ENCODE peak calls at places on chromosomes 1 and 21, in ten cellular contexts. One of them, this sample, is unnamed.

GRCh38 chr1:198462365-198463025 is 78.0 kb downstream of the ATP6V1G3 start:
- DNase-seq in ELR: peak; percentile 85
- DNase-seq in NCI-H510A treated with DMSO at 0.1 percent for 48 hours: no peak
- DNase-seq in hepatic stellate cell: no peak
- DNase-seq in iris pigment epithelial cell: peak; percentile 68
- DNase-seq in RWPE2: peak; percentile 31
- DNase-seq in stimulated activated CD4-positive, alpha-beta T cell treated with anti-CD3 and anti-CD28 coated beads, Interleukin-4, amount 100 ng/mL, for 24 hours: peak; percentile 30
- DNase-seq in CD4-positive, alpha-beta T cell: no peak
- DNase-seq in CD4-positive, CD25-positive, alpha-beta regulatory T cell: peak; percentile 65
- DNase-seq in astrocyte of the cerebellum: no peak
- DNase-seq in this sample: no peak

GRCh38 chr1:183270541-183271141 is 84.6 kb downstream of the LAMC2 start:
- DNase-seq in CD4-positive, CD25-positive, alpha-beta regulatory T cell: no peak
- DNase-seq in RWPE2: no peak
- DNase-seq in ELR: peak; percentile 96
- DNase-seq in iris pigment epithelial cell: peak; percentile 74
- DNase-seq in stimulated activated CD4-positive, alpha-beta T cell treated with anti-CD3 and anti-CD28 coated beads, Interleukin-4, amount 100 ng/mL, for 24 hours: no peak
- DNase-seq in hepatic stellate cell: peak; percentile 93
- DNase-seq in NCI-H510A treated with DMSO at 0.1 percent for 48 hours: no peak
- DNase-seq in astrocyte of the cerebellum: peak; percentile 78
- DNase-seq in CD4-positive, alpha-beta T cell: no peak
- DNase-seq in this sample: peak; percentile 81

GRCh38 chr21:41197582-41197981 is 29.6 kb downstream of the BACE2 start:
- DNase-seq in NCI-H510A treated with DMSO at 0.1 percent for 48 hours: no peak
- DNase-seq in stimulated activated CD4-positive, alpha-beta T cell treated with anti-CD3 and anti-CD28 coated beads, Interleukin-4, amount 100 ng/mL, for 24 hours: no peak
- DNase-seq in CD4-positive, CD25-positive, alpha-beta regulatory T cell: no peak
- DNase-seq in CD4-positive, alpha-beta T cell: no peak
- DNase-seq in iris pigment epithelial cell: no peak
- DNase-seq in hepatic stellate cell: no peak
- DNase-seq in RWPE2: no peak
- DNase-seq in astrocyte of the cerebellum: no peak
- DNase-seq in ELR: no peak
- DNase-seq in this sample: no peak

GRCh38 chr21:38955495-38955894 is 149.8 kb downstream of the ETS2 start:
- DNase-seq in NCI-H510A treated with DMSO at 0.1 percent for 48 hours: no peak
- DNase-seq in iris pigment epithelial cell: peak; percentile 63
- DNase-seq in astrocyte of the cerebellum: no peak
- DNase-seq in stimulated activated CD4-positive, alpha-beta T cell treated with anti-CD3 and anti-CD28 coated beads, Interleukin-4, amount 100 ng/mL, for 24 hours: no peak
- DNase-seq in CD4-positive, alpha-beta T cell: no peak
- DNase-seq in ELR: peak; percentile 70
- DNase-seq in CD4-positive, CD25-positive, alpha-beta regulatory T cell: no peak
- DNase-seq in hepatic stellate cell: peak; percentile 57
- DNase-seq in RWPE2: no peak
- DNase-seq in this sample: no peak

GRCh38 chr1:245154429-245155185 is at the start of gene KIF26B:
- DNase-seq in ELR: peak; percentile 63
- DNase-seq in astrocyte of the cerebellum: no peak
- DNase-seq in hepatic stellate cell: peak; percentile 60
- DNase-seq in iris pigment epithelial cell: peak; percentile 71
- DNase-seq in NCI-H510A treated with DMSO at 0.1 percent for 48 hours: no peak
- DNase-seq in CD4-positive, alpha-beta T cell: no peak
- DNase-seq in RWPE2: no peak
- DNase-seq in CD4-positive, CD25-positive, alpha-beta regulatory T cell: peak; percentile 32
- DNase-seq in stimulated activated CD4-positive, alpha-beta T cell treated with anti-CD3 and anti-CD28 coated beads, Interleukin-4, amount 100 ng/mL, for 24 hours: peak; percentile 35
- DNase-seq in this sample: no peak

GRCh38 chr1:168636642-168637111 is 60.3 kb downstream of the XCL1 start:
- DNase-seq in NCI-H510A treated with DMSO at 0.1 percent for 48 hours: peak; percentile 2
- DNase-seq in iris pigment epithelial cell: peak; percentile 60
- DNase-seq in CD4-positive, alpha-beta T cell: no peak
- DNase-seq in CD4-positive, CD25-positive, alpha-beta regulatory T cell: no peak
- DNase-seq in ELR: no peak
- DNase-seq in RWPE2: no peak
- DNase-seq in astrocyte of the cerebellum: no peak
- DNase-seq in stimulated activated CD4-positive, alpha-beta T cell treated with anti-CD3 and anti-CD28 coated beads, Interleukin-4, amount 100 ng/mL, for 24 hours: no peak
- DNase-seq in hepatic stellate cell: no peak
- DNase-seq in this sample: no peak

GRCh38 chr1:58976294-58976693 is 192.4 kb upstream of the JUN start:
- DNase-seq in RWPE2: no peak
- DNase-seq in hepatic stellate cell: no peak
- DNase-seq in CD4-positive, alpha-beta T cell: no peak
- DNase-seq in NCI-H510A treated with DMSO at 0.1 percent for 48 hours: no peak
- DNase-seq in CD4-positive, CD25-positive, alpha-beta regulatory T cell: no peak
- DNase-seq in iris pigment epithelial cell: no peak
- DNase-seq in astrocyte of the cerebellum: no peak
- DNase-seq in ELR: no peak
- DNase-seq in stimulated activated CD4-positive, alpha-beta T cell treated with anti-CD3 and anti-CD28 coated beads, Interleukin-4, amount 100 ng/mL, for 24 hours: no peak
- DNase-seq in this sample: no peak

GRCh38 chr1:113941245-113941559 is 12.1 kb downstream of the HIPK1 start:
- DNase-seq in RWPE2: no peak
- DNase-seq in CD4-positive, alpha-beta T cell: no peak
- DNase-seq in NCI-H510A treated with DMSO at 0.1 percent for 48 hours: no peak
- DNase-seq in CD4-positive, CD25-positive, alpha-beta regulatory T cell: no peak
- DNase-seq in astrocyte of the cerebellum: no peak
- DNase-seq in hepatic stellate cell: no peak
- DNase-seq in ELR: no peak
- DNase-seq in iris pigment epithelial cell: no peak
- DNase-seq in stimulated activated CD4-positive, alpha-beta T cell treated with anti-CD3 and anti-CD28 coated beads, Interleukin-4, amount 100 ng/mL, for 24 hours: no peak
- DNase-seq in this sample: no peak

GRCh38 chr1:199786695-199787094 is 240.8 kb upstream of the NR5A2 start:
- DNase-seq in astrocyte of the cerebellum: no peak
- DNase-seq in CD4-positive, alpha-beta T cell: no peak
- DNase-seq in iris pigment epithelial cell: no peak
- DNase-seq in stimulated activated CD4-positive, alpha-beta T cell treated with anti-CD3 and anti-CD28 coated beads, Interleukin-4, amount 100 ng/mL, for 24 hours: no peak
- DNase-seq in RWPE2: no peak
- DNase-seq in hepatic stellate cell: no peak
- DNase-seq in ELR: no peak
- DNase-seq in NCI-H510A treated with DMSO at 0.1 percent for 48 hours: no peak
- DNase-seq in CD4-positive, CD25-positive, alpha-beta regulatory T cell: no peak
- DNase-seq in this sample: no peak

GRCh38 chr1:89557954-89558353 is 33.3 kb downstream of the LRRC8B start:
- DNase-seq in ELR: no peak
- DNase-seq in iris pigment epithelial cell: no peak
- DNase-seq in astrocyte of the cerebellum: no peak
- DNase-seq in CD4-positive, CD25-positive, alpha-beta regulatory T cell: peak; percentile 21
- DNase-seq in NCI-H510A treated with DMSO at 0.1 percent for 48 hours: no peak
- DNase-seq in hepatic stellate cell: no peak
- DNase-seq in RWPE2: no peak
- DNase-seq in CD4-positive, alpha-beta T cell: no peak
- DNase-seq in stimulated activated CD4-positive, alpha-beta T cell treated with anti-CD3 and anti-CD28 coated beads, Interleukin-4, amount 100 ng/mL, for 24 hours: no peak
- DNase-seq in this sample: no peak

GRCh38 chr1:236534164-236534651 is 10.4 kb downstream of the LGALS8 start:
- DNase-seq in CD4-positive, alpha-beta T cell: no peak
- DNase-seq in RWPE2: no peak
- DNase-seq in iris pigment epithelial cell: peak; percentile 78
- DNase-seq in CD4-positive, CD25-positive, alpha-beta regulatory T cell: peak; percentile 49
- DNase-seq in NCI-H510A treated with DMSO at 0.1 percent for 48 hours: no peak
- DNase-seq in astrocyte of the cerebellum: peak; percentile 42
- DNase-seq in stimulated activated CD4-positive, alpha-beta T cell treated with anti-CD3 and anti-CD28 coated beads, Interleukin-4, amount 100 ng/mL, for 24 hours: peak; percentile 62
- DNase-seq in hepatic stellate cell: peak; percentile 72
- DNase-seq in ELR: peak; percentile 85
- DNase-seq in this sample: no peak

GRCh38 chr1:210360852-210361477 is 32.3 kb downstream of the HHAT start:
- DNase-seq in astrocyte of the cerebellum: peak; percentile 50
- DNase-seq in stimulated activated CD4-positive, alpha-beta T cell treated with anti-CD3 and anti-CD28 coated beads, Interleukin-4, amount 100 ng/mL, for 24 hours: no peak
- DNase-seq in RWPE2: no peak
- DNase-seq in hepatic stellate cell: peak; percentile 60
- DNase-seq in CD4-positive, alpha-beta T cell: no peak
- DNase-seq in CD4-positive, CD25-positive, alpha-beta regulatory T cell: peak; percentile 18
- DNase-seq in iris pigment epithelial cell: peak; percentile 68
- DNase-seq in ELR: peak; percentile 62
- DNase-seq in NCI-H510A treated with DMSO at 0.1 percent for 48 hours: peak; percentile 19
- DNase-seq in this sample: peak; percentile 44

GRCh38 chr1:160225345-160225744 is 20.2 kb downstream of the PEA15 start:
- DNase-seq in iris pigment epithelial cell: no peak
- DNase-seq in NCI-H510A treated with DMSO at 0.1 percent for 48 hours: no peak
- DNase-seq in stimulated activated CD4-positive, alpha-beta T cell treated with anti-CD3 and anti-CD28 coated beads, Interleukin-4, amount 100 ng/mL, for 24 hours: no peak
- DNase-seq in CD4-positive, CD25-positive, alpha-beta regulatory T cell: no peak
- DNase-seq in ELR: no peak
- DNase-seq in hepatic stellate cell: no peak
- DNase-seq in RWPE2: no peak
- DNase-seq in astrocyte of the cerebellum: no peak
- DNase-seq in CD4-positive, alpha-beta T cell: no peak
- DNase-seq in this sample: no peak

GRCh38 chr1:198776602-198777029 is 137.8 kb downstream of the PTPRC start:
- DNase-seq in CD4-positive, alpha-beta T cell: no peak
- DNase-seq in astrocyte of the cerebellum: peak; percentile 89
- DNase-seq in stimulated activated CD4-positive, alpha-beta T cell treated with anti-CD3 and anti-CD28 coated beads, Interleukin-4, amount 100 ng/mL, for 24 hours: no peak
- DNase-seq in ELR: peak; percentile 99
- DNase-seq in iris pigment epithelial cell: peak; percentile 99
- DNase-seq in CD4-positive, CD25-positive, alpha-beta regulatory T cell: no peak
- DNase-seq in hepatic stellate cell: peak; percentile 36
- DNase-seq in NCI-H510A treated with DMSO at 0.1 percent for 48 hours: no peak
- DNase-seq in RWPE2: no peak
- DNase-seq in this sample: peak; percentile 67

GRCh38 chr1:30195424-30196134 is 527.8 kb downstream of the MATN1 start:
- DNase-seq in iris pigment epithelial cell: no peak
- DNase-seq in RWPE2: no peak
- DNase-seq in CD4-positive, alpha-beta T cell: no peak
- DNase-seq in astrocyte of the cerebellum: no peak
- DNase-seq in hepatic stellate cell: no peak
- DNase-seq in NCI-H510A treated with DMSO at 0.1 percent for 48 hours: no peak
- DNase-seq in ELR: no peak
- DNase-seq in stimulated activated CD4-positive, alpha-beta T cell treated with anti-CD3 and anti-CD28 coated beads, Interleukin-4, amount 100 ng/mL, for 24 hours: no peak
- DNase-seq in CD4-positive, CD25-positive, alpha-beta regulatory T cell: no peak
- DNase-seq in this sample: no peak

GRCh38 chr1:85048296-85049064 is at the start of gene MCOLN3:
- DNase-seq in stimulated activated CD4-positive, alpha-beta T cell treated with anti-CD3 and anti-CD28 coated beads, Interleukin-4, amount 100 ng/mL, for 24 hours: peak; percentile 24
- DNase-seq in CD4-positive, alpha-beta T cell: peak; percentile 25
- DNase-seq in NCI-H510A treated with DMSO at 0.1 percent for 48 hours: peak; percentile 88
- DNase-seq in hepatic stellate cell: no peak
- DNase-seq in astrocyte of the cerebellum: no peak
- DNase-seq in iris pigment epithelial cell: no peak
- DNase-seq in ELR: peak; percentile 50
- DNase-seq in CD4-positive, CD25-positive, alpha-beta regulatory T cell: peak; percentile 26
- DNase-seq in RWPE2: peak; percentile 71
- DNase-seq in this sample: no peak

GRCh38 chr21:45047257-45047656 is 27.1 kb upstream of the ADARB1 start:
- DNase-seq in CD4-positive, alpha-beta T cell: no peak
- DNase-seq in iris pigment epithelial cell: no peak
- DNase-seq in NCI-H510A treated with DMSO at 0.1 percent for 48 hours: no peak
- DNase-seq in astrocyte of the cerebellum: no peak
- DNase-seq in RWPE2: no peak
- DNase-seq in stimulated activated CD4-positive, alpha-beta T cell treated with anti-CD3 and anti-CD28 coated beads, Interleukin-4, amount 100 ng/mL, for 24 hours: no peak
- DNase-seq in CD4-positive, CD25-positive, alpha-beta regulatory T cell: no peak
- DNase-seq in ELR: no peak
- DNase-seq in hepatic stellate cell: no peak
- DNase-seq in this sample: no peak

GRCh38 chr1:48022306-48022705 is 25.1 kb upstream of the TRABD2B start:
- DNase-seq in astrocyte of the cerebellum: no peak
- DNase-seq in CD4-positive, CD25-positive, alpha-beta regulatory T cell: no peak
- DNase-seq in hepatic stellate cell: no peak
- DNase-seq in stimulated activated CD4-positive, alpha-beta T cell treated with anti-CD3 and anti-CD28 coated beads, Interleukin-4, amount 100 ng/mL, for 24 hours: no peak
- DNase-seq in CD4-positive, alpha-beta T cell: no peak
- DNase-seq in ELR: no peak
- DNase-seq in RWPE2: no peak
- DNase-seq in NCI-H510A treated with DMSO at 0.1 percent for 48 hours: no peak
- DNase-seq in iris pigment epithelial cell: no peak
- DNase-seq in this sample: no peak

GRCh38 chr1:46411010-46411405 is 16.9 kb downstream of the FAAH start:
- DNase-seq in RWPE2: no peak
- DNase-seq in NCI-H510A treated with DMSO at 0.1 percent for 48 hours: no peak
- DNase-seq in CD4-positive, alpha-beta T cell: no peak
- DNase-seq in hepatic stellate cell: no peak
- DNase-seq in ELR: no peak
- DNase-seq in CD4-positive, CD25-positive, alpha-beta regulatory T cell: no peak
- DNase-seq in stimulated activated CD4-positive, alpha-beta T cell treated with anti-CD3 and anti-CD28 coated beads, Interleukin-4, amount 100 ng/mL, for 24 hours: no peak
- DNase-seq in astrocyte of the cerebellum: no peak
- DNase-seq in iris pigment epithelial cell: no peak
- DNase-seq in this sample: no peak

GRCh38 chr1:189192741-189193140 is 1284.9 kb downstream of the BRINP3 start:
- DNase-seq in CD4-positive, CD25-positive, alpha-beta regulatory T cell: no peak
- DNase-seq in stimulated activated CD4-positive, alpha-beta T cell treated with anti-CD3 and anti-CD28 coated beads, Interleukin-4, amount 100 ng/mL, for 24 hours: no peak
- DNase-seq in astrocyte of the cerebellum: no peak
- DNase-seq in CD4-positive, alpha-beta T cell: no peak
- DNase-seq in RWPE2: no peak
- DNase-seq in hepatic stellate cell: no peak
- DNase-seq in iris pigment epithelial cell: no peak
- DNase-seq in ELR: no peak
- DNase-seq in NCI-H510A treated with DMSO at 0.1 percent for 48 hours: no peak
- DNase-seq in this sample: no peak

GRCh38 chr21:18350216-18350615 is 53.4 kb downstream of the TMPRSS15 start:
- DNase-seq in ELR: no peak
- DNase-seq in CD4-positive, CD25-positive, alpha-beta regulatory T cell: no peak
- DNase-seq in astrocyte of the cerebellum: peak; percentile 35
- DNase-seq in RWPE2: no peak
- DNase-seq in iris pigment epithelial cell: peak; percentile 1
- DNase-seq in NCI-H510A treated with DMSO at 0.1 percent for 48 hours: no peak
- DNase-seq in hepatic stellate cell: no peak
- DNase-seq in CD4-positive, alpha-beta T cell: no peak
- DNase-seq in stimulated activated CD4-positive, alpha-beta T cell treated with anti-CD3 and anti-CD28 coated beads, Interleukin-4, amount 100 ng/mL, for 24 hours: no peak
- DNase-seq in this sample: no peak

GRCh38 chr21:29638761-29639327 is 301.0 kb downstream of the GRIK1 start:
- DNase-seq in iris pigment epithelial cell: no peak
- DNase-seq in RWPE2: no peak
- DNase-seq in astrocyte of the cerebellum: no peak
- DNase-seq in stimulated activated CD4-positive, alpha-beta T cell treated with anti-CD3 and anti-CD28 coated beads, Interleukin-4, amount 100 ng/mL, for 24 hours: no peak
- DNase-seq in NCI-H510A treated with DMSO at 0.1 percent for 48 hours: no peak
- DNase-seq in ELR: no peak
- DNase-seq in CD4-positive, CD25-positive, alpha-beta regulatory T cell: no peak
- DNase-seq in hepatic stellate cell: no peak
- DNase-seq in CD4-positive, alpha-beta T cell: no peak
- DNase-seq in this sample: no peak

GRCh38 chr1:174036204-174036603 is 14.0 kb upstream of the RC3H1 start:
- DNase-seq in CD4-positive, alpha-beta T cell: no peak
- DNase-seq in iris pigment epithelial cell: no peak
- DNase-seq in RWPE2: no peak
- DNase-seq in astrocyte of the cerebellum: no peak
- DNase-seq in ELR: no peak
- DNase-seq in stimulated activated CD4-positive, alpha-beta T cell treated with anti-CD3 and anti-CD28 coated beads, Interleukin-4, amount 100 ng/mL, for 24 hours: no peak
- DNase-seq in hepatic stellate cell: no peak
- DNase-seq in NCI-H510A treated with DMSO at 0.1 percent for 48 hours: no peak
- DNase-seq in CD4-positive, CD25-positive, alpha-beta regulatory T cell: no peak
- DNase-seq in this sample: no peak

GRCh38 chr1:182438326-182438725 is 11.6 kb upstream of the RGSL1 start:
- DNase-seq in ELR: no peak
- DNase-seq in RWPE2: no peak
- DNase-seq in stimulated activated CD4-positive, alpha-beta T cell treated with anti-CD3 and anti-CD28 coated beads, Interleukin-4, amount 100 ng/mL, for 24 hours: no peak
- DNase-seq in iris pigment epithelial cell: no peak
- DNase-seq in NCI-H510A treated with DMSO at 0.1 percent for 48 hours: no peak
- DNase-seq in hepatic stellate cell: no peak
- DNase-seq in astrocyte of the cerebellum: no peak
- DNase-seq in CD4-positive, CD25-positive, alpha-beta regulatory T cell: no peak
- DNase-seq in CD4-positive, alpha-beta T cell: no peak
- DNase-seq in this sample: no peak

GRCh38 chr1:5597171-5597864 is 394.9 kb downstream of the NPHP4 start:
- DNase-seq in CD4-positive, CD25-positive, alpha-beta regulatory T cell: no peak
- DNase-seq in stimulated activated CD4-positive, alpha-beta T cell treated with anti-CD3 and anti-CD28 coated beads, Interleukin-4, amount 100 ng/mL, for 24 hours: no peak
- DNase-seq in RWPE2: no peak
- DNase-seq in ELR: no peak
- DNase-seq in hepatic stellate cell: no peak
- DNase-seq in CD4-positive, alpha-beta T cell: no peak
- DNase-seq in iris pigment epithelial cell: no peak
- DNase-seq in NCI-H510A treated with DMSO at 0.1 percent for 48 hours: peak; percentile 3
- DNase-seq in astrocyte of the cerebellum: no peak
- DNase-seq in this sample: no peak

GRCh38 chr21:33265664-33266049 is 510 bp upstream of the IL10RB start:
- DNase-seq in hepatic stellate cell: no peak
- DNase-seq in CD4-positive, CD25-positive, alpha-beta regulatory T cell: peak; percentile 57
- DNase-seq in astrocyte of the cerebellum: no peak
- DNase-seq in RWPE2: no peak
- DNase-seq in stimulated activated CD4-positive, alpha-beta T cell treated with anti-CD3 and anti-CD28 coated beads, Interleukin-4, amount 100 ng/mL, for 24 hours: no peak
- DNase-seq in ELR: peak; percentile 42
- DNase-seq in iris pigment epithelial cell: peak; percentile 35
- DNase-seq in CD4-positive, alpha-beta T cell: no peak
- DNase-seq in NCI-H510A treated with DMSO at 0.1 percent for 48 hours: peak; percentile 86
- DNase-seq in this sample: no peak

This sample was measured in AG04450.